ENCODE peak calls at places on chromosomes 1 and 21, in four cellular contexts. N is HepG2, M is WTC11, L is K562. F is an unnamed sample.

GRCh38 chr1:74771913-74772515 is 39.1 kb downstream of the TYW3 start:
- DNase-seq in N (peak), M (no peak), L (peak), F (peak)

GRCh38 chr1:177426533-177426932 is 255.8 kb downstream of the BRINP2 start:
- DNase-seq in N (no peak), M (no peak), L (no peak), F (no peak)

GRCh38 chr1:10836726-10837125 is 40.3 kb upstream of the CASZ1 start:
- DNase-seq in N (no peak), M (peak), L (no peak), F (no peak)

GRCh38 chr1:209527993-209528392 is 55.5 kb upstream of the CAMK1G start:
- DNase-seq in N (peak), M (no peak), L (peak), F (no peak)

GRCh38 chr1:100628631-100629081 is 90.7 kb downstream of the GPR88 start:
- DNase-seq in N (no peak), M (no peak), L (no peak), F (no peak)

GRCh38 chr1:201504179-201504631 is 2.7 kb downstream of the CSRP1 start:
- DNase-seq in N (no peak), M (no peak), L (no peak), F (no peak)

GRCh38 chr1:33005117-33005811 is 31.4 kb downstream of the AK2 start:
- DNase-seq in N (no peak), M (no peak), L (no peak), F (no peak)

GRCh38 chr1:79603862-79604261 is 597.3 kb upstream of the ADGRL4 start:
- DNase-seq in N (no peak), M (no peak), L (no peak), F (no peak)

GRCh38 chr21:24045775-24046215 is 1561.5 kb downstream of the MRPL39 start:
- DNase-seq in N (no peak), M (peak), L (peak), F (peak)

GRCh38 chr1:114078116-114078515 is 75.6 kb downstream of the SYT6 start:
- DNase-seq in N (no peak), M (no peak), L (peak), F (no peak)

GRCh38 chr21:25639167-25639921 is at the start of gene JAM2:
- DNase-seq in N (no peak), M (peak), L (peak), F (peak)

GRCh38 chr1:236524892-236525179 is 1.1 kb downstream of the LGALS8 start:
- DNase-seq in N (no peak), M (no peak), L (no peak), F (no peak)

GRCh38 chr1:169309178-169310166 is 58.1 kb downstream of the NME7 start:
- DNase-seq in N (no peak), M (no peak), L (peak), F (no peak)

GRCh38 chr21:26070822-26071425 is 99.6 kb downstream of the APP start:
- DNase-seq in N (no peak), M (no peak), L (no peak), F (no peak)

GRCh38 chr1:222829868-222830267 is 15.0 kb downstream of the DISP1 start:
- DNase-seq in N (no peak), M (no peak), L (no peak), F (no peak)

GRCh38 chr1:167659440-167659839 is 29.4 kb downstream of the RCSD1 start:
- DNase-seq in N (no peak), M (no peak), L (no peak), F (peak)

GRCh38 chr21:42039470-42039901 is 29.3 kb upstream of the ZBTB21 start:
- DNase-seq in N (no peak), M (no peak), L (no peak), F (no peak)

GRCh38 chr1:153547560-153548551 is 1.2 kb downstream of the S100A3 start:
- DNase-seq in N (no peak), M (no peak), L (no peak), F (no peak)

GRCh38 chr21:36211660-36212512 is 55.3 kb downstream of the DOP1B start:
- DNase-seq in N (no peak), M (no peak), L (no peak), F (no peak)

GRCh38 chr1:19123837-19124236 is 86.2 kb downstream of the UBR4 start:
- DNase-seq in N (no peak), M (no peak), L (no peak), F (no peak)

GRCh38 chr1:235513495-235514366 is 9.5 kb upstream of the B3GALNT2 start:
- DNase-seq in N (peak), M (no peak), L (peak), F (peak)

GRCh38 chr1:228830185-228830953 is 95.1 kb downstream of the RHOU start:
- DNase-seq in N (no peak), M (peak), L (no peak), F (no peak)

GRCh38 chr1:76055987-76056386 is 18.6 kb upstream of the ST6GALNAC3 start:
- DNase-seq in N (no peak), M (peak), L (no peak), F (no peak)

GRCh38 chr1:118081387-118081786 is 103.6 kb downstream of the SPAG17 start:
- DNase-seq in N (no peak), M (no peak), L (no peak), F (no peak)

GRCh38 chr1:57489342-57490036 is 65.6 kb upstream of the DAB1 start:
- DNase-seq in N (no peak), M (no peak), L (no peak), F (peak)

GRCh38 chr1:22331618-22332017 is 120.0 kb upstream of the ZBTB40 start:
- DNase-seq in N (no peak), M (no peak), L (no peak), F (no peak)

GRCh38 chr1:4655674-4656532 is 1.5 kb downstream of the AJAP1 start:
- DNase-seq in N (no peak), M (peak), L (peak), F (peak)

GRCh38 chr1:37987679-37988078 is 2.1 kb downstream of the SF3A3 start:
- DNase-seq in N (peak), M (no peak), L (no peak), F (no peak)

GRCh38 chr1:181482521-181483083 is 715 bp upstream of the CACNA1E start:
- DNase-seq in N (no peak), M (peak), L (peak), F (peak)

GRCh38 chr1:19945914-19946313 is 22.5 kb upstream of the PLA2G2E start:
- DNase-seq in N (no peak), M (no peak), L (no peak), F (no peak)

GRCh38 chr21:40615503-40616376 is 231.2 kb downstream of the DSCAM start:
- DNase-seq in N (no peak), M (no peak), L (no peak), F (no peak)

GRCh38 chr1:179775009-179775408 is 31.9 kb downstream of the FAM163A start:
- DNase-seq in N (peak), M (no peak), L (peak), F (no peak)

GRCh38 chr1:54121482-54122130 is 31.2 kb downstream of the CDCP2 start:
- DNase-seq in N (peak), M (peak), L (peak), F (peak)

GRCh38 chr1:42931911-42932422 is 26.7 kb downstream of the SLC2A1 start:
- DNase-seq in N (no peak), M (no peak), L (peak), F (no peak)

GRCh38 chr21:42413093-42413492 is 9.4 kb downstream of the UBASH3A start:
- DNase-seq in N (no peak), M (no peak), L (no peak), F (no peak)

GRCh38 chr1:25006770-25007169 is 76.7 kb upstream of the RUNX3 start:
- DNase-seq in N (no peak), M (no peak), L (no peak), F (no peak)

GRCh38 chr1:25008192-25008485 is 78.1 kb upstream of the RUNX3 start:
- DNase-seq in N (no peak), M (no peak), L (no peak), F (no peak)

GRCh38 chr1:25011270-25011669 is 81.2 kb upstream of the RUNX3 start:
- DNase-seq in N (no peak), M (no peak), L (no peak), F (no peak)

GRCh38 chr1:25011966-25012625 is 82.0 kb upstream of the RUNX3 start:
- DNase-seq in N (peak), M (no peak), L (no peak), F (no peak)

GRCh38 chr1:25009675-25010262 is 79.7 kb upstream of the RUNX3 start:
- DNase-seq in N (no peak), M (no peak), L (no peak), F (no peak)
- TF ChIP-seq SP1 in N (no peak), M (no peak), L (no peak), F (no peak)

GRCh38 chr1:30806381-30807317 is 49.1 kb upstream of the LAPTM5 start:
- DNase-seq in N (no peak), M (no peak), L (no peak), F (no peak)

GRCh38 chr1:30804381-30804780 is 46.8 kb upstream of the LAPTM5 start:
- DNase-seq in N (no peak), M (no peak), L (no peak), F (no peak)

GRCh38 chr1:30803562-30803961 is 46.0 kb upstream of the LAPTM5 start:
- DNase-seq in N (no peak), M (no peak), L (no peak), F (no peak)

GRCh38 chr1:30805301-30806003 is 47.9 kb upstream of the LAPTM5 start:
- DNase-seq in N (no peak), M (no peak), L (no peak), F (no peak)

DNA sequence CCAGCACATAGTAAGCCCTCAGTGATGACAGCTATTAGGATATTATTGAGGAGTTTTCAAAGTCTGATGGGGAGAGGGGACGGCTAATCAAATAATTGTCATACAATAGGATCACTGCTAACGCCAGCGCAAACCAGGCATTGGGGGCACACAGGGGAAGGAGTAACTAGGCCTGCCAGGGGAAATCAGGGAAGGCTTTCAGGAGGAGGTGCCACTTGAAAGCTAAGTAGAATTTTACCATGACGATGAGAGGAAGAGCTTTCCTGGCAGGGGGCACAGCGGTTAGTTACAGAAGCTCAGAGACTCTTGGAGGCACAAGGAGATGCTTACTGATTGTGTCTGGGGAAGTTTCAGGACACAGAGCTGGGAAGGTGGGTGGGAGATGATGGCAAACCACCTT is 47.2 kb upstream of the LAPTM5 start:
- DNase-seq in N (no peak), M (no peak), L (no peak), F (no peak)
- TF ChIP-seq ELF4 in N (no peak), M (no peak), L (no peak), F (no peak)

GRCh38 chr1:93704063-93704462 is 22.4 kb upstream of the BCAR3 start:
- DNase-seq in N (no peak), M (no peak), L (no peak), F (no peak)
- TF ChIP-seq SP1 in N (no peak), M (no peak), L (no peak), F (no peak)

GRCh38 chr1:161705537-161705936 is 1.5 kb upstream of the FCRLA start:
- DNase-seq in N (no peak), M (no peak), L (no peak), F (no peak)

GRCh38 chr1:161706116-161706482 is 930 bp upstream of the FCRLA start:
- DNase-seq in N (no peak), M (no peak), L (no peak), F (no peak)

GRCh38 chr1:161707503-161707902 is 474 bp downstream of the FCRLA start:
- DNase-seq in N (no peak), M (no peak), L (no peak), F (no peak)

GRCh38 chr1:161709373-161709772 is 2.3 kb downstream of the FCRLA start:
- DNase-seq in N (no peak), M (no peak), L (no peak), F (no peak)

GRCh38 chr1:161706483-161707347 is at the start of gene FCRLA:
- DNase-seq in N (no peak), M (no peak), L (peak), F (no peak)
- TF ChIP-seq ELF4 in N (no peak), M (no peak), L (no peak), F (no peak)

GRCh38 chr1:185213086-185213485 is 56.1 kb downstream of the SWT1 start:
- DNase-seq in N (no peak), M (no peak), L (no peak), F (no peak)

DNA sequence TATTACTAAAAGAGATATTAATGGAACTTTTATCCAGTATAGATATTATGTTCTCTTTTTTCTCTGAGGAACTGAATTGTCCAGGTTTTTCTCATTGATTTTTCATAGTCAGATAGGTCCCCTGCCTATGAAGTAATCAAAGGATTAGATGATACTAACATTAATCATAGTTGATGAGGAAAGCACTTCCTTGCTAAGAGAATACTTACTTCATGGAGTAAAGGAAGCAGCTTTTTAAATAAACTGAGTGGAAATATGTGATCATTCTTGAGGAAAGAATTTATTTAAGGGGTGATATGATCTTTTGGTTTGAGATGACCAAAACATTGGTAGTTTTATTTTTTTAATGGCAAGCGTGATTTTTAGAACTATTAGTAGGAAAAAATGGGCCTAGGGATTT is 58.9 kb downstream of the SWT1 start:
- DNase-seq in N (no peak), M (no peak), L (no peak), F (no peak)
- TF ChIP-seq SP1 in N (no peak), M (no peak), L (no peak), F (no peak)

GRCh38 chr1:40768146-40768990 is 15.2 kb upstream of the KCNQ4 start:
- DNase-seq in N (no peak), M (no peak), L (no peak), F (no peak)
- TF ChIP-seq ELF4 in N (no peak), M (no peak), L (no peak), F (no peak)